ENCODE peak calls at places on chromosome 13, in four cellular contexts. A is nephron progenitor cell, G is aorta, T is NCI-H1092. B is an unnamed sample.

GRCh38 chr13:31595568-31595967 is 143.8 kb upstream of the RXFP2 start:
- DNase-seq in A (no peak), T (no peak), G (no peak), B (no peak)

GRCh38 chr13:114219406-114219805 is 15.3 kb upstream of the CDC16 start:
- DNase-seq in A (no peak), T (no peak), G (no peak), B (no peak)

GRCh38 chr13:46562581-46562980 is 9.6 kb downstream of the LRCH1 start:
- DNase-seq in G (no peak), T (no peak), A (no peak), B (no peak)

GRCh38 chr13:113106053-113106452 is 462 bp downstream of the F7 start:
- DNase-seq in G (no peak), T (no peak), A (no peak), B (no peak)

GRCh38 chr13:112134150-112135075 is 67.5 kb downstream of the SOX1 start:
- DNase-seq in G (no peak), A (no peak), T (no peak), B (no peak)

GRCh38 chr13:40124648-40125045 is 469.2 kb downstream of the COG6 start:
- DNase-seq in A (no peak), T (no peak), G (no peak), B (no peak)

GRCh38 chr13:112146073-112146360 is 79.1 kb downstream of the SOX1 start:
- DNase-seq in T (no peak), G (no peak), A (no peak), B (no peak)

GRCh38 chr13:30846311-30846710 is 59.8 kb upstream of the MEDAG start:
- DNase-seq in T (no peak), A (no peak), G (no peak), B (no peak)

GRCh38 chr13:113082198-113083021 is 23.2 kb upstream of the F7 start:
- DNase-seq in T (no peak), A (no peak), G (no peak), B (no peak)

GRCh38 chr13:34161829-34162544 is 344.0 kb downstream of the RFC3 start:
- DNase-seq in A (no peak), T (peak), G (no peak), B (no peak)

GRCh38 chr13:102183509-102184182 is 218.2 kb downstream of the FGF14 start:
- DNase-seq in A (no peak), T (no peak), G (no peak), B (no peak)

GRCh38 chr13:40697711-40698110 is 31.3 kb upstream of the FOXO1 start:
- DNase-seq in A (no peak), G (no peak), T (no peak), B (no peak)

GRCh38 chr13:62119739-62120700 is 704.4 kb upstream of the PCDH20 start:
- DNase-seq in A (no peak), T (peak), G (no peak), B (no peak)

GRCh38 chr13:102608944-102609343 is 12.2 kb downstream of the TPP2 start:
- DNase-seq in T (no peak), G (no peak), A (no peak), B (no peak)